ENCODE peak calls at places on chromosomes 13 and 19, in eight cellular contexts. O is BJ, Y is ovary, X is OCI-LY7, P is cardiac fibroblast, G is stomach, Z is cardiac muscle cell, R is body of pancreas. H is an unnamed sample.

GRCh38 chr19:12333162-12334159 is at the start of gene ZNF563:
- DNase-seq in O (peak; percentile 73), Y (peak; percentile 97), X (peak; percentile 99), P (peak; percentile 93), G (peak; percentile 99), Z (peak; percentile 96), R (peak; percentile 99), H (peak; percentile 62)

GRCh38 chr13:38255600-38255999 is 94.1 kb upstream of the UFM1 start:
- DNase-seq in O (no peak), Y (no peak), X (no peak), P (no peak), G (no peak), Z (no peak), R (no peak), H (no peak)

GRCh38 chr19:14762111-14762510 is 16.2 kb downstream of the ADGRE2 start:
- DNase-seq in O (no peak), Y (no peak), X (no peak), P (no peak), G (no peak), Z (no peak), R (no peak), H (no peak)

GRCh38 chr13:28355822-28356371 is 139.0 kb downstream of the FLT1 start:
- DNase-seq in O (no peak), Y (no peak), X (no peak), P (peak; percentile 93), G (no peak), Z (peak; percentile 86), R (no peak), H (no peak)

GRCh38 chr13:106145997-106146864 is 389.2 kb downstream of the EFNB2 start:
- DNase-seq in O (no peak), Y (no peak), X (no peak), P (no peak), G (no peak), Z (no peak), R (no peak), H (no peak)

GRCh38 chr19:28569132-28570114 is 643.5 kb downstream of the UQCRFS1 start:
- DNase-seq in O (no peak), Y (no peak), X (no peak), P (no peak), G (no peak), Z (no peak), R (peak; percentile 7), H (no peak)

GRCh38 chr13:76307157-76307556 is 579.0 kb downstream of the KCTD12 start:
- DNase-seq in O (no peak), Y (no peak), X (no peak), P (no peak), G (no peak), Z (peak; percentile 84), R (no peak), H (no peak)

GRCh38 chr19:17579523-17580244 is 24.2 kb downstream of the COLGALT1 start:
- DNase-seq in O (no peak), Y (peak; percentile 68), X (peak; percentile 91), P (peak; percentile 83), G (no peak), Z (peak; percentile 67), R (peak; percentile 44), H (no peak)

GRCh38 chr19:5934779-5935472 is 20.9 kb downstream of the CAPS start:
- DNase-seq in O (peak; percentile 79), Y (peak; percentile 46), X (no peak), P (peak; percentile 42), G (no peak), Z (peak; percentile 75), R (no peak), H (no peak)

GRCh38 chr19:13600802-13601201 is 94.5 kb upstream of the CACNA1A start:
- DNase-seq in O (no peak), Y (no peak), X (no peak), P (no peak), G (no peak), Z (no peak), R (no peak), H (no peak)

GRCh38 chr19:23377276-23377675 is 18.0 kb downstream of the ZNF91 start:
- DNase-seq in O (no peak), Y (no peak), X (no peak), P (no peak), G (no peak), Z (no peak), R (no peak), H (no peak)

GRCh38 chr19:47486900-47487299 is 2.9 kb upstream of the KPTN start:
- DNase-seq in O (no peak), Y (no peak), X (peak; percentile 30), P (no peak), G (no peak), Z (no peak), R (no peak), H (no peak)

GRCh38 chr19:47609885-47610545 is 1.1 kb downstream of the BICRA start:
- DNase-seq in O (no peak), Y (peak; percentile 48), X (peak; percentile 69), P (peak; percentile 48), G (peak; percentile 59), Z (peak; percentile 66), R (peak; percentile 50), H (no peak)

GRCh38 chr13:23915308-23915707 is 18.0 kb upstream of the C1QTNF9B start:
- DNase-seq in O (no peak), Y (no peak), X (no peak), P (no peak), G (no peak), Z (no peak), R (no peak), H (no peak)

GRCh38 chr19:3653865-3654513 is 27.4 kb upstream of the CACTIN start:
- DNase-seq in O (no peak), Y (no peak), X (peak; percentile 11), P (no peak), G (no peak), Z (no peak), R (no peak), H (no peak)
- TF ChIP-seq CTCF in O (peak; percentile 20), Y (no peak), X (peak; percentile 57), P (peak; percentile 16), G (no peak), Z (peak; percentile 17), R (no peak), H (no peak)

GRCh38 chr19:10412257-10412977 is 7.9 kb upstream of the PDE4A start:
- DNase-seq in O (no peak), Y (no peak), X (peak; percentile 99), P (no peak), G (no peak), Z (no peak), R (no peak), H (no peak)

GRCh38 chr19:10407102-10407501 is 3.8 kb upstream of the CDC37 start:
- DNase-seq in O (no peak), Y (no peak), X (no peak), P (no peak), G (no peak), Z (no peak), R (no peak), H (no peak)

GRCh38 chr19:10406191-10406590 is 2.8 kb upstream of the CDC37 start:
- DNase-seq in O (no peak), Y (no peak), X (no peak), P (no peak), G (no peak), Z (no peak), R (no peak), H (no peak)

GRCh38 chr19:10404888-10405808 is 1.8 kb upstream of the CDC37 start:
- DNase-seq in O (no peak), Y (no peak), X (peak; percentile 59), P (no peak), G (no peak), Z (no peak), R (no peak), H (no peak)

GRCh38 chr19:10408511-10409291 is 5.4 kb upstream of the CDC37 start:
- DNase-seq in O (no peak), Y (no peak), X (peak; percentile 81), P (no peak), G (no peak), Z (no peak), R (no peak), H (no peak)
- H3K4me3 ChIP-seq in O (no peak overlapping the region), Y (no peak overlapping the region), X (peak overlapping the region; percentile 54), P (no peak overlapping the region), G (no peak overlapping the region), Z (no peak overlapping the region), R (no peak overlapping the region), H (no peak overlapping the region)

GRCh38 chr13:61252213-61252612 is 163.4 kb downstream of the PCDH20 start:
- DNase-seq in O (no peak), Y (no peak), X (no peak), P (no peak), G (no peak), Z (no peak), R (no peak), H (no peak)

GRCh38 chr13:61258185-61258584 is 157.5 kb downstream of the PCDH20 start:
- DNase-seq in O (no peak), Y (no peak), X (no peak), P (no peak), G (no peak), Z (no peak), R (no peak), H (no peak)

GRCh38 chr13:61253105-61253877 is 162.4 kb downstream of the PCDH20 start:
- DNase-seq in O (no peak), Y (no peak), X (no peak), P (no peak), G (no peak), Z (no peak), R (no peak), H (no peak)

DNA sequence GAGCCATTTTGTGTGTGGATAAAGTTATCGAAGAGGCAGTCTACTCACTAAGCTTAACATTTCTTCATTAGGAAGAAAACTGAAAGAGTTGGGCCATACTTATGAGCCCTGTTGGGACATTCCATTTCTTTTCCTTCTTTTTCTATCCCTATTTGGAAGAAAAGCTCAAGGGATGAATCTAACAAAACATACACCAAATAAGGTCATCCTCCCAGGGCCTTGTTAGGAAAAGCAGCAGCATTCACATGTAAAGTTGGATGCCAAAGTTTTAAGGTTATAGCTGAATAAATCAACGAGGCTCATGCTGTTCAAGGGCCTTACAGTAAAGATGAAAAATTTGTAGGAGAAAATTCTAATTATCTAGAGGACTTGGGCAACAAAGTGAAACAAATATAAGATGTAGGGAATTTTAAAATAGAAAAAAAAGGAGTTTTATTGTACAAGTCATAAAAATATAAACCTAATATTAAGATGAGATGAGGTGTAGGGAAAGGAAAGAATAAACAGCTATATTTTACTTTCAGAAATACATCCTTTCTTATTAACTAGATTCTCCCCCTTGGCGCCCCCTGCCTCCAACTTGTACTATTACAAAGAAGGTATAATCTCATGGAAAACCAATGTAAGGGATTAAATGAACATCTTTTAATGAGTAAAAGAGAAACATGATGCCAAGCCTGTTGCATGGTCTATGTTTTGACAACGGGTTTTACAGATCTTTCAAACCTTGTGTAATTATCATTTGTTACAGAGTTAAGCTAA is 160.4 kb downstream of the PCDH20 start:
- DNase-seq in O (no peak), Y (no peak), X (peak; percentile 1), P (peak; percentile 7), G (no peak), Z (peak; percentile 23), R (no peak), H (no peak)
- TF ChIP-seq CTCF in O (no peak), Y (no peak), X (peak; percentile 63), P (peak; percentile 27), G (no peak), Z (peak; percentile 32), R (no peak), H (peak; percentile 48)

DNA sequence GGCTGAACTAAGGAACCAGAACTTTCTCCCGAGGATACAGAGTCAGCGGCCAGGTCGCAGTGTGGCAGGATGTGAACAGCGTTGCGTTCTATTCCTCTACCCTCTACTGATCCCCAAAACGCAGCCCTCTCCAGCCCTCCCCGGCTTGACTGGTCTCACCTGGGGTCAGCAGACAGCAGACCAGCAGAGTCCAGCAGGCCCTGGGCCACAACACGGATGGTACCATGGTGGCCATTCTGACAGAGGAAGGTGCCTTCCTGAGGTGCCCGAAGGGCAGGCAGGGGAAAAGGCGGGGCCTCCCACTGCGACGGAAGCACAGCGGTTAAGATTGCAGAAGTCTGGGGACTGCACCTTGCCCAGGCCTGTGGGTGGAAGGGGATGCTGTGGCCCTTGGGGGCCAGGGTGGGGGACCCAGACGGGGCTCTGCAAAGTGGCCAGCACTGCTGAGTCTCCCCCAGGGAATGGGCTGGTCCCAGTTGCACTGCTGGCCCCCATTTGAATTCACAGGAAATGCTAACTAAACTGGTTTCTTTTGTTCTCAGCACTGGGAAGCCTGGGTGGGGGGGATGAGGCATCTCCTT is at the start of gene ICAM3:
- DNase-seq in O (no peak), Y (no peak), X (peak; percentile 82), P (no peak), G (peak; percentile 36), Z (no peak), R (no peak), H (no peak)
- H3K4me3 ChIP-seq in O (no peak within 1 kb of the TSS), Y (no peak within 1 kb of the TSS), X (peak within 1 kb of the TSS; percentile 70), P (no peak within 1 kb of the TSS), G (peak within 1 kb of the TSS; percentile 31), Z (no peak within 1 kb of the TSS), R (no peak within 1 kb of the TSS), H (no peak within 1 kb of the TSS)

H was measured in astrocyte of the cerebellum.